ENCODE peak calls at places on chromosomes 7 and 10, in six cellular contexts. H, C, S, I, J and G are unnamed samples.

GRCh38 chr10:115937756-115938032 is 335.3 kb downstream of the GFRA1 start:
- DNase-seq in I (no peak), H (no peak), S (no peak), J (no peak), C (no peak), G (no peak)

GRCh38 chr7:46791180-46791579 is 790.7 kb downstream of the TNS3 start:
- DNase-seq in J (no peak), S (no peak), C (no peak), H (no peak), I (no peak), G (no peak)

GRCh38 chr10:73931767-73932624 is 21.1 kb downstream of the PLAU start:
- DNase-seq in C (no peak), I (no peak), S (peak), J (no peak), H (no peak), G (no peak)

GRCh38 chr7:55887786-55888185 is 530 bp downstream of the ZNF713 start:
- DNase-seq in C (no peak), J (no peak), S (no peak), I (no peak), H (no peak), G (no peak)

GRCh38 chr7:157472311-157473050 is 135.7 kb downstream of the DNAJB6 start:
- DNase-seq in I (no peak), H (no peak), J (no peak), C (no peak), S (no peak), G (no peak)

GRCh38 chr7:110386914-110387313 is 704.0 kb upstream of the LRRN3 start:
- DNase-seq in I (no peak), J (peak), C (no peak), S (peak), H (peak), G (no peak)

GRCh38 chr10:373516-374309 is 238.5 kb downstream of the ZMYND11 start:
- DNase-seq in I (no peak), J (peak), H (no peak), C (peak), S (no peak), G (no peak)

GRCh38 chr7:137342751-137343482 is 616 bp downstream of the PTN start:
- DNase-seq in I (no peak), S (no peak), J (no peak), C (no peak), H (no peak), G (peak)

GRCh38 chr10:48819806-48820205 is 119.8 kb downstream of the LRRC18 start:
- DNase-seq in I (no peak), S (no peak), C (no peak), J (no peak), H (no peak), G (no peak)

GRCh38 chr10:16777473-16778370 is 39.5 kb downstream of the RSU1 start:
- DNase-seq in C (no peak), I (no peak), S (peak), J (peak), H (peak), G (no peak)

GRCh38 chr7:116576350-116577319 is 51.8 kb downstream of the CAV1 start:
- DNase-seq in S (no peak), J (peak), C (peak), I (no peak), H (no peak), G (no peak)

GRCh38 chr10:102068216-102068615 is 3.1 kb downstream of the HPS6 start:
- DNase-seq in C (no peak), J (no peak), I (no peak), S (no peak), H (no peak), G (no peak)

GRCh38 chr7:142384508-142384922 is 126.7 kb upstream of the PRSS58 start:
- DNase-seq in H (no peak), I (no peak), S (no peak), J (no peak), C (no peak), G (no peak)

GRCh38 chr7:148883233-148884048 is 650 bp downstream of the EZH2 start:
- DNase-seq in H (peak), S (peak), I (no peak), J (no peak), C (peak), G (peak)

GRCh38 chr7:452230-452751 is 67.4 kb downstream of the PDGFA start:
- DNase-seq in H (no peak), I (no peak), S (no peak), J (peak), C (no peak), G (no peak)

GRCh38 chr10:132204781-132205473 is 18.2 kb downstream of the DPYSL4 start:
- DNase-seq in J (no peak), C (no peak), S (no peak), H (no peak), I (no peak), G (no peak)

GRCh38 chr10:4127518-4128315 is 342.7 kb upstream of the KLF6 start:
- DNase-seq in S (no peak), C (no peak), I (no peak), J (no peak), H (no peak), G (no peak)

GRCh38 chr7:133650067-133650466 is 397.2 kb downstream of the EXOC4 start:
- DNase-seq in C (no peak), H (no peak), S (no peak), I (no peak), J (no peak), G (no peak)

GRCh38 chr7:2824678-2825461 is 19.2 kb downstream of the GNA12 start:
- DNase-seq in J (no peak), I (no peak), S (no peak), H (no peak), C (no peak), G (no peak)

GRCh38 chr10:84264611-84265141 is 19.8 kb downstream of the RGR start:
- DNase-seq in J (peak), I (peak), H (peak), C (peak), S (peak), G (peak)

GRCh38 chr7:45120-46090 is 147.0 kb upstream of the FAM20C start:
- DNase-seq in I (no peak), J (no peak), C (peak), H (no peak), S (no peak), G (no peak)

GRCh38 chr7:98837632-98837972 is 32.2 kb downstream of the TMEM130 start:
- DNase-seq in H (no peak), C (no peak), I (no peak), S (no peak), J (no peak), G (no peak)

GRCh38 chr7:98840096-98840495 is 29.7 kb downstream of the TMEM130 start:
- DNase-seq in I (no peak), C (no peak), J (no peak), H (no peak), S (no peak), G (no peak)

GRCh38 chr7:98834949-98835348 is 34.9 kb downstream of the TMEM130 start:
- DNase-seq in S (no peak), I (no peak), C (no peak), H (no peak), J (no peak), G (no peak)

GRCh38 chr7:98840604-98841508 is 29.0 kb downstream of the TMEM130 start:
- DNase-seq in C (peak), H (no peak), S (no peak), J (no peak), I (no peak), G (no peak)

GRCh38 chr7:98836811-98837631 is 32.8 kb downstream of the TMEM130 start:
- DNase-seq in C (no peak), H (no peak), I (peak), J (peak), S (peak), G (no peak)
- H3K27ac ChIP-seq in C (no peak), H (no peak), I (no peak), J (no peak), S (no peak), G (no peak)

GRCh38 chr7:21354284-21354683 is 73.6 kb upstream of the SP4 start:
- DNase-seq in J (no peak), S (no peak), I (no peak), C (no peak), H (no peak), G (no peak)
- H3K27ac ChIP-seq in J (no peak), S (no peak), I (no peak), C (no peak), H (no peak), G (no peak)

DNA sequence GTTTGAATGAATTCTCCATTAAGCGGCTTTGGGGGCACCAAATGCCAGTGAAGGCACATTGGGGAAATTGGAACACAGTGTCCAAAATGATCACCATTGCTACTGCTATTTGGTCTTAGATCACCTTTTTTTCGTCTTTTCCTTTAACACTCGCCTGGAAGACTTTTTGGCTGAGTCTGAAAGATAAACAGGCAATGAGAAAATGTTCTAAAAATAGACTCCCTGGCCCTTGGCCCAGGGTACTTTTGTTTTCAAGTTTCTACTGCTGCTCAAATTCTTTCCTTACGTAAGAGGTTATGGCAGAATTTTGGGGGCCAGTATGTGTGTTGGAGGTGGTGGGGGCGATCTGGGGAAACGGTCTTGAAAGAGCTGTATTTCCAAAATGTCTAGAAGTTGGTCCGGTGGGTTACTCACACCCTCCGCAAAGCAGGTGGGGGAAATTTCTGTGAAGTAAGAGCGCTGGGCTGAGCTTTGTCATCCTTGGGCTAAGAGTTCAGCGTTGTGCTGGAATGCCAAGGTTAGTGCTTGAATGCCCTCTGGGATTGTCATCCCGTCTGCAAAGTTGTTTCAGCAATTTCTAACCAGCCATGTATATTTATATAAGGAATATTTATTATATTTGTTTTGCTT is 1.3 kb upstream of the ITPRIP start:
- DNase-seq in J (peak), H (no peak), S (no peak), C (no peak), I (peak), G (no peak)
- H3K27ac ChIP-seq in J (peak), H (peak), S (peak), C (peak), I (peak), G (peak)

GRCh38 chr10:63224241-63224640 is 91.1 kb downstream of the NRBF2 start:
- DNase-seq in I (no peak), H (no peak), S (no peak), J (no peak), C (no peak), G (no peak)
- H3K27ac ChIP-seq in I (no peak), H (no peak), S (no peak), J (no peak), C (no peak), G (no peak)